ENCODE peak calls at places on chromosomes 6 and 20, in six cellular contexts. C, L, R, P, T and I are unnamed samples.

GRCh38 chr6:36625161-36625919 is 31.2 kb downstream of the SRSF3 start:
- DNase-seq in C (no peak), L (no peak), R (no peak), P (no peak), T (no peak), I (no peak)

GRCh38 chr6:5082487-5083306 is 2.4 kb upstream of the PPP1R3G start:
- DNase-seq in C (no peak), L (no peak), R (peak; percentile 66), P (peak; percentile 87), T (no peak), I (peak; percentile 34)

GRCh38 chr20:37804584-37805566 is 98.1 kb upstream of the VSTM2L start:
- DNase-seq in C (no peak), L (no peak), R (no peak), P (no peak), T (peak; percentile 86), I (peak; percentile 8)

GRCh38 chr6:99613398-99613704 is 6.7 kb downstream of the PRDM13 start:
- DNase-seq in C (no peak), L (no peak), R (peak; percentile 66), P (no peak), T (no peak), I (no peak)

GRCh38 chr6:52994031-52994788 is 874 bp downstream of the GSTA4 start:
- DNase-seq in C (peak; percentile 62), L (no peak), R (peak; percentile 7), P (peak; percentile 46), T (no peak), I (no peak)

GRCh38 chr6:143337201-143337949 is 113.1 kb downstream of the ADAT2 start:
- DNase-seq in C (peak; percentile 31), L (peak; percentile 60), R (peak; percentile 37), P (peak; percentile 16), T (no peak), I (peak; percentile 68)

GRCh38 chr20:31560900-31561598 is 44.0 kb upstream of the ID1 start:
- DNase-seq in C (peak; percentile 92), L (no peak), R (peak; percentile 94), P (no peak), T (no peak), I (no peak)

GRCh38 chr6:47428288-47428687 is 49.3 kb upstream of the CD2AP start:
- DNase-seq in C (no peak), L (no peak), R (no peak), P (no peak), T (no peak), I (no peak)

GRCh38 chr6:129657433-129657832 is 52.5 kb downstream of the ARHGAP18 start:
- DNase-seq in C (no peak), L (no peak), R (no peak), P (no peak), T (no peak), I (no peak)

GRCh38 chr6:111989743-111990142 is 64.2 kb upstream of the CCN6 start:
- DNase-seq in C (no peak), L (no peak), R (no peak), P (no peak), T (no peak), I (no peak)

GRCh38 chr6:137155830-137156229 is 17.6 kb downstream of the IL22RA2 start:
- DNase-seq in C (no peak), L (no peak), R (no peak), P (no peak), T (peak; percentile 48), I (peak; percentile 90)

GRCh38 chr6:143238306-143238705 is 177.6 kb downstream of the AIG1 start:
- DNase-seq in C (no peak), L (peak; percentile 54), R (no peak), P (no peak), T (no peak), I (no peak)

GRCh38 chr6:110652520-110652919 is 162.7 kb downstream of the CDK19 start:
- DNase-seq in C (no peak), L (no peak), R (no peak), P (no peak), T (no peak), I (no peak)

GRCh38 chr6:10369896-10370295 is 45.0 kb downstream of the TFAP2A start:
- DNase-seq in C (no peak), L (no peak), R (peak; percentile 44), P (no peak), T (no peak), I (no peak)

GRCh38 chr20:4227085-4227821 is 211.9 kb upstream of the RNF24 start:
- DNase-seq in C (no peak), L (peak; percentile 28), R (peak; percentile 68), P (peak; percentile 68), T (no peak), I (peak; percentile 63)

GRCh38 chr6:168495636-168496035 is 54.7 kb downstream of the SMOC2 start:
- DNase-seq in C (no peak), L (no peak), R (no peak), P (no peak), T (no peak), I (no peak)

GRCh38 chr6:168353041-168353440 is 33.5 kb upstream of the DACT2 start:
- DNase-seq in C (no peak), L (no peak), R (no peak), P (no peak), T (no peak), I (no peak)

GRCh38 chr20:17525650-17526049 is 5.5 kb downstream of the BFSP1 start:
- DNase-seq in C (peak; percentile 22), L (peak; percentile 44), R (peak; percentile 75), P (peak; percentile 50), T (no peak), I (peak; percentile 47)

GRCh38 chr6:351867-352289 is 39.7 kb upstream of the IRF4 start:
- DNase-seq in C (no peak), L (no peak), R (no peak), P (no peak), T (no peak), I (peak; percentile 38)

GRCh38 chr20:57476641-57477461 is 48.1 kb downstream of the CTCFL start:
- DNase-seq in C (no peak), L (no peak), R (no peak), P (no peak), T (no peak), I (peak; percentile 71)

GRCh38 chr20:57475388-57476072 is 49.4 kb downstream of the CTCFL start:
- DNase-seq in C (no peak), L (no peak), R (no peak), P (no peak), T (no peak), I (no peak)

GRCh38 chr20:57474816-57475215 is 50.1 kb downstream of the CTCFL start:
- DNase-seq in C (no peak), L (no peak), R (no peak), P (no peak), T (no peak), I (peak; percentile 66)

GRCh38 chr20:57474191-57474590 is 50.7 kb downstream of the CTCFL start:
- DNase-seq in C (no peak), L (no peak), R (no peak), P (no peak), T (no peak), I (peak; percentile 67)

GRCh38 chr20:57476073-57476526 is 48.8 kb downstream of the CTCFL start:
- DNase-seq in C (peak; percentile 79), L (no peak), R (no peak), P (no peak), T (peak; percentile 67), I (peak; percentile 83)
- H3K4me3 ChIP-seq in C (no peak overlapping the region), L (no peak overlapping the region), R (no peak overlapping the region), P (no peak overlapping the region), T (no peak overlapping the region), I (peak overlapping the region; percentile 10)

GRCh38 chr20:21202284-21202683 is 76.4 kb downstream of the KIZ start:
- DNase-seq in C (peak; percentile 1), L (no peak), R (peak; percentile 44), P (peak; percentile 16), T (no peak), I (no peak)
- TF ChIP-seq MAX in C (no peak), L (no peak), R (no peak), P (no peak), T (no peak), I (no peak)

GRCh38 chr6:87722831-87723726 is 21.0 kb upstream of the AKIRIN2 start:
- DNase-seq in C (peak; percentile 51), L (peak; percentile 75), R (peak; percentile 94), P (peak; percentile 92), T (peak; percentile 77), I (peak; percentile 88)
- TF ChIP-seq MYC in C (no peak), L (peak; percentile 80), R (no peak), P (peak; percentile 56), T (no peak), I (no peak)

GRCh38 chr20:58308680-58309527 is 611 bp upstream of the RAB22A start:
- DNase-seq in C (peak; percentile 57), L (peak; percentile 83), R (peak; percentile 53), P (no peak), T (no peak), I (peak; percentile 62)

GRCh38 chr20:58306421-58307261 is 2.9 kb upstream of the RAB22A start:
- DNase-seq in C (peak; percentile 40), L (no peak), R (peak; percentile 30), P (peak; percentile 37), T (peak; percentile 85), I (peak; percentile 88)

GRCh38 chr20:58309607-58310290 is at the start of gene RAB22A:
- DNase-seq in C (peak; percentile 66), L (peak; percentile 94), R (peak; percentile 83), P (peak; percentile 56), T (no peak), I (peak; percentile 85)

GRCh38 chr20:58307270-58307669 is 2.2 kb upstream of the RAB22A start:
- DNase-seq in C (no peak), L (no peak), R (no peak), P (no peak), T (no peak), I (no peak)

GRCh38 chr20:58308290-58308679 is 1.2 kb upstream of the RAB22A start:
- DNase-seq in C (no peak), L (no peak), R (no peak), P (no peak), T (no peak), I (peak; percentile 19)
- H3K4me3 ChIP-seq in C (no peak overlapping the region), L (peak overlapping the region; percentile 99), R (peak overlapping the region; percentile 94), P (no peak overlapping the region), T (peak overlapping the region; percentile 100), I (no peak overlapping the region)